ENCODE peak calls at places on chromosomes 6 and 20, in six cellular contexts. B is HepG2, T is K562, I is upper lobe of left lung, S is A549, Q is GM12878. N is an unnamed sample.

GRCh38 chr20:42646250-42646649 is 543.5 kb downstream of the PTPRT start:
- ATAC-seq in B (no peak), T (no peak), I (no peak), S (no peak), Q (no peak), N (no peak)

GRCh38 chr6:157108923-157109322 is 214.4 kb downstream of the TMEM242 start:
- ATAC-seq in B (no peak), T (no peak), I (no peak), S (no peak), Q (no peak), N (no peak)

GRCh38 chr6:99611148-99611547 is 4.5 kb downstream of the PRDM13 start:
- ATAC-seq in B (no peak), T (peak; percentile 83), I (no peak), S (no peak), Q (peak; percentile 74), N (no peak)

GRCh38 chr20:50366270-50367103 is 143.7 kb upstream of the PTPN1 start:
- ATAC-seq in B (peak; percentile 77), T (no peak), I (no peak), S (no peak), Q (no peak), N (peak; percentile 62)

GRCh38 chr20:35135867-35136586 is 11.1 kb downstream of the EDEM2 start:
- ATAC-seq in B (no peak), T (no peak), I (peak; percentile 68), S (peak; percentile 59), Q (no peak), N (peak; percentile 73)

GRCh38 chr20:47099749-47100515 is 205.3 kb downstream of the EYA2 start:
- ATAC-seq in B (no peak), T (no peak), I (peak; percentile 67), S (no peak), Q (no peak), N (peak; percentile 67)

GRCh38 chr6:53837875-53838806 is 43.3 kb downstream of the LRRC1 start:
- ATAC-seq in B (no peak), T (no peak), I (no peak), S (no peak), Q (peak; percentile 69), N (no peak)

GRCh38 chr6:108796875-108797274 is 51.3 kb upstream of the ARMC2 start:
- ATAC-seq in B (no peak), T (no peak), I (no peak), S (no peak), Q (no peak), N (no peak)

GRCh38 chr6:116018976-116019375 is 41.7 kb downstream of the FRK start:
- ATAC-seq in B (no peak), T (no peak), I (no peak), S (no peak), Q (peak; percentile 2), N (no peak)

GRCh38 chr6:25590986-25591385 is 61.0 kb upstream of the SCGN start:
- ATAC-seq in B (no peak), T (no peak), I (no peak), S (no peak), Q (no peak), N (no peak)
- TF ChIP-seq CTCF in B (no peak), T (no peak), I (no peak), S (no peak), Q (no peak), N (no peak)

DNA sequence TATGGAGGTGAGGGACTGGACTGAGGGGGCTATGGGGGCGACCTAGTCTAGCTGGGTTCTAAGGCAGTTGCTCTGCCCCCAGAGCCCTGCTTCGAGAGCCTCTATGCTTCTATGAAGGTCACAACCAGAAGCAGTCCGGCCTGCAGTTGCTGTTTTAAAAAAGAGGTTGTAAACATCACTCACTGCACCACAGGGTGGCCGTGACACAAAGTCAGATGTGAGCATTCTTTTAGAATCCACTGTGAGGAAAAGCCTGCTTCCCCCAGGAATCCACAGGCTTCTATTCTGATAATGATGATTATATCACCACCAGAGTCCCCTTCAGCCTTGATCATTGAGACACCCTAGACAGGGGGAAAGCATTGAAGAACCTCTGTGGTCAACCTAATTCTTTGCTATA is 229.7 kb upstream of the AGPAT4 start:
- ATAC-seq in B (no peak), T (no peak), I (no peak), S (no peak), Q (no peak), N (no peak)
- TF ChIP-seq EP300 in B (no peak), T (no peak), I (no peak), S (no peak), Q (no peak), N (no peak)

GRCh38 chr6:33841070-33841469 is 37.3 kb upstream of the MLN start:
- ATAC-seq in B (peak; percentile 10), T (peak; percentile 40), I (no peak), S (no peak), Q (no peak), N (no peak)
- TF ChIP-seq CTCF in B (no peak), T (peak; percentile 41), I (no peak), S (no peak), Q (no peak), N (no peak)

DNA sequence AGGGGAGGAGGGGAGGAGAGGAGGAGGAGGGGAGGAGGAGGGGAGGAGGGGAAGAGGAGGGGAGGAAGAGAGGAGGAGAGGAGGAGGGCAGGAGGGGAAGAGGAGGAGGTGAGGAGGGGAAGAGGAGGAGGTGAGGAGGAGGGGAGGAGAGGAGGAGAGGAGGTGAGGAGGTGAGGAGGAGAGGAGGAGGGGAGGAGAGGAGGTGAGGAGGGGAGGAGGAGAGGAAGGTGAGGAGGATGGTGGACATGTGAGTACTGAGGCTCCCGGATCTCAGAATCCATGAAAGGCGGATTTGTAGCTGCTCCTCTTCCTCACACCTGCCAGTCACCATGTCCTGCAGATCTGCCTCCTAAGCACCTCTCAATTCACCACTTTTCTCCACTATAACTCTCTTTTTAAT is 59.8 kb downstream of the PSMB1 start:
- ATAC-seq in B (no peak), T (no peak), I (no peak), S (no peak), Q (no peak), N (no peak)
- TF ChIP-seq EP300 in B (no peak), T (no peak), I (no peak), S (no peak), Q (no peak), N (no peak)

GRCh38 chr6:42175860-42176259 is 2.7 kb downstream of the GUCA1A start:
- ATAC-seq in B (no peak), T (no peak), I (no peak), S (no peak), Q (no peak), N (no peak)
- TF ChIP-seq CTCF in B (peak; percentile 50), T (peak; percentile 43), I (no peak), S (peak; percentile 12), Q (peak; percentile 2), N (no peak)

DNA sequence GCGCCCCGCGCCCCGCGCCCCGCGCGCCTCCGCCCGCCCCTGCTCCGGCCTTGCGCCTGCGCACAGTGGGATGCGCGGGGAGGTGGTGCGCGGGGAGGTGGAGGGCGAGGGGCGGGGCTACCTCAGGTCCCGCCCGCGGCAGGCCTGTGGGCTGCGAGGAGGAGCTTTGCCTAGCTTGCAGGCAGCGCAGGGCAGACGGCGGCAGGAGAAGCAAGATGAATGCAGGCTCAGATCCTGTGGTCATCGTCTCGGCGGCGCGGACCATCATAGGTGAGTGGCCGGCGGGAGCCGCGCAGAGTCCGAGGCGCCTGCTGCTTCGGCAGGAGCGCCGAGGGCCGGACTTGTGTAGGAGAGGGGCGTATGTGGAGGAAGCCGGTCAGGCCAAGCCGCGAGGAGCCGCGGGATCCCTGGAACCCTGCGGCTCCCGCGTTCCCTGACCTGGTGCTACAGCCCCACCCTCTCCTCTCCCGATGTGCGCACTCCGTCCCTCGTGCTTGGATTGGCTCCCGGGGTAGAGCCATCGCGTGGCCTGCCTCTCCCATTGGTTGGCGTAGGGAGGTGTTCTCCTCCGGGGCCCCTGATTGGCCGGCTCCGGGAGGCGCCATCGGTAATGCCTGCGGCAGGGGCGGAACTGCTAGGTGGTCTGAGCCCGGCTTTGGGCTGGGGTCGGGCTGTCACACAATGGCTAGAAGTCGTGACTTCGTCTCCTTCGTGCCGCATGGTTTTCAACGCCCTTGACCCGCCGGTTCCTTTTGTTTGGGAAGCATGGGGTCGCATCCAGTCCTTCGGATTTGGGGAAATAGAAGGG is at the start of gene ACAT2:
- ATAC-seq in B (peak; percentile 94), T (peak; percentile 98), I (peak; percentile 99), S (peak; percentile 97), Q (peak; percentile 98), N (peak; percentile 99)
- TF ChIP-seq EP300 in B (no peak), T (peak; percentile 1), I (peak; percentile 79), S (no peak), Q (no peak), N (no peak)

N was measured in gastroesophageal sphincter.